ENCODE peak calls at places on chromosome 10, in four cellular contexts. F, G, M and B are unnamed samples.

GRCh38 chr10:112242769-112243168 is 40.4 kb upstream of the TECTB start:
- DNase-seq in G (no peak), M (no peak), F (no peak), B (no peak)

GRCh38 chr10:103969857-103970627 is 3.1 kb downstream of the SLK start:
- DNase-seq in M (no peak), F (no peak), G (no peak), B (no peak)

GRCh38 chr10:110753462-110753861 is 109.3 kb downstream of the RBM20 start:
- DNase-seq in F (no peak), G (no peak), M (no peak), B (no peak)

GRCh38 chr10:60123668-60124067 is 217.3 kb upstream of the CCDC6 start:
- DNase-seq in F (no peak), M (no peak), G (no peak), B (no peak)

GRCh38 chr10:94123253-94123995 is 129.7 kb downstream of the PLCE1 start:
- DNase-seq in F (no peak), G (peak), M (no peak), B (no peak)

GRCh38 chr10:77911535-77912123 is 14.9 kb downstream of the DLG5 start:
- DNase-seq in M (no peak), F (peak), G (peak), B (no peak)

GRCh38 chr10:79401015-79401921 is 44.2 kb downstream of the ZCCHC24 start:
- DNase-seq in G (no peak), F (no peak), M (no peak), B (no peak)

GRCh38 chr10:6135589-6136168 is 46.8 kb downstream of the RBM17 start:
- DNase-seq in F (no peak), G (no peak), M (no peak), B (no peak)

GRCh38 chr10:114573330-114574045 is 84.6 kb downstream of the ABLIM1 start:
- DNase-seq in M (no peak), F (no peak), G (no peak), B (no peak)

GRCh38 chr10:125720002-125720382 is 483 bp downstream of the EDRF1 start:
- DNase-seq in F (no peak), M (no peak), G (peak), B (no peak)

GRCh38 chr10:111479966-111480365 is 403.1 kb downstream of the ADRA2A start:
- DNase-seq in M (no peak), F (no peak), G (no peak), B (no peak)

GRCh38 chr10:96588601-96589419 is 2.0 kb upstream of the TM9SF3 start:
- DNase-seq in G (no peak), M (peak), F (no peak), B (no peak)

GRCh38 chr10:129966831-129967578 is 2.9 kb upstream of the EBF3 start:
- DNase-seq in F (no peak), M (no peak), G (no peak), B (peak)

GRCh38 chr10:5293691-5294550 is 70.8 kb upstream of the UCN3 start:
- DNase-seq in G (peak), F (peak), M (no peak), B (peak)

GRCh38 chr10:113420733-113421200 is 132.1 kb upstream of the HABP2 start:
- DNase-seq in F (no peak), M (no peak), G (no peak), B (no peak)

GRCh38 chr10:71058308-71058707 is 154.1 kb upstream of the UNC5B start:
- DNase-seq in G (no peak), M (no peak), F (no peak), B (no peak)

GRCh38 chr10:968546-969199 is 19.6 kb upstream of the GTPBP4 start:
- DNase-seq in G (no peak), M (no peak), F (no peak), B (no peak)

GRCh38 chr10:42637142-42637541 is 1.2 kb downstream of the ZNF33B start:
- DNase-seq in M (no peak), G (peak), F (no peak), B (no peak)

GRCh38 chr10:79298403-79299244 is 48.6 kb upstream of the PPIF start:
- DNase-seq in F (peak), G (peak), M (no peak), B (no peak)

GRCh38 chr10:71085689-71086438 is 126.5 kb upstream of the UNC5B start:
- DNase-seq in G (no peak), M (no peak), F (no peak), B (peak)

GRCh38 chr10:75407296-75407715 is 5.7 kb upstream of the ZNF503 start:
- DNase-seq in F (no peak), G (no peak), M (no peak), B (peak)

GRCh38 chr10:31171402-31172120 is 139.9 kb upstream of the ZNF438 start:
- DNase-seq in F (peak), M (no peak), G (no peak), B (no peak)

GRCh38 chr10:114829160-114829909 is 7.8 kb downstream of the FHIP2A start:
- DNase-seq in F (no peak), G (no peak), M (no peak), B (no peak)

GRCh38 chr10:10418397-10418796 is 599.3 kb upstream of the CELF2 start:
- DNase-seq in F (no peak), G (no peak), M (peak), B (no peak)

GRCh38 chr10:130558778-130559177 is 422.6 kb downstream of the GLRX3 start:
- DNase-seq in F (no peak), G (no peak), M (no peak), B (no peak)

GRCh38 chr10:35640474-35640873 is 1.6 kb downstream of the FZD8 start:
- DNase-seq in M (no peak), G (peak), F (peak), B (peak)

GRCh38 chr10:1047937-1048336 is 982 bp downstream of the IDI1 start:
- DNase-seq in G (no peak), M (no peak), F (no peak), B (no peak)

GRCh38 chr10:29034592-29034991 is 254.3 kb upstream of the LYZL1 start:
- DNase-seq in G (no peak), M (no peak), F (no peak), B (no peak)

GRCh38 chr10:56507033-56507432 is 146.0 kb upstream of the ZWINT start:
- DNase-seq in M (no peak), G (no peak), F (no peak), B (no peak)

GRCh38 chr10:17344206-17344605 is 110.2 kb downstream of the ST8SIA6 start:
- DNase-seq in G (no peak), M (no peak), F (no peak), B (no peak)

GRCh38 chr10:71390435-71390820 is 6.3 kb upstream of the CDH23 start:
- DNase-seq in M (no peak), G (no peak), F (no peak), B (no peak)

GRCh38 chr10:13939391-13939790 is 352.6 kb downstream of the PRPF18 start:
- DNase-seq in M (no peak), G (no peak), F (no peak), B (no peak)

GRCh38 chr10:23051278-23051677 is 44.1 kb upstream of the MSRB2 start:
- DNase-seq in F (no peak), M (no peak), G (no peak), B (no peak)

GRCh38 chr10:23051855-23052309 is 43.5 kb upstream of the MSRB2 start:
- DNase-seq in M (no peak), G (no peak), F (no peak), B (no peak)

GRCh38 chr10:23055424-23056191 is 39.8 kb upstream of the MSRB2 start:
- DNase-seq in F (peak), M (no peak), G (no peak), B (no peak)

GRCh38 chr10:23048191-23048590 is 47.2 kb upstream of the MSRB2 start:
- DNase-seq in F (no peak), M (no peak), G (no peak), B (no peak)

GRCh38 chr10:23053036-23053435 is 42.3 kb upstream of the MSRB2 start:
- DNase-seq in G (no peak), F (no peak), M (no peak), B (peak)
- TF ChIP-seq ETV6 in G (no peak), F (no peak), M (no peak), B (no peak)

GRCh38 chr10:12729885-12730284 is 271.6 kb downstream of the CCDC3 start:
- DNase-seq in M (no peak), G (no peak), F (peak), B (peak)
- TF ChIP-seq ETV6 in M (no peak), G (no peak), F (no peak), B (no peak)

GRCh38 chr10:2117641-2118040 is 380.3 kb upstream of the ADARB2 start:
- DNase-seq in G (no peak), F (no peak), M (no peak), B (no peak)
- TF ChIP-seq ETV6 in G (no peak), F (no peak), M (no peak), B (no peak)

GRCh38 chr10:8056378-8056777 is 1.9 kb downstream of the GATA3 start:
- DNase-seq in G (no peak), M (no peak), F (no peak), B (no peak)

GRCh38 chr10:8054498-8055407 is at the start of gene GATA3:
- DNase-seq in M (no peak), F (peak), G (no peak), B (peak)

GRCh38 chr10:8054243-8054497 is 318 bp upstream of the GATA3 start:
- DNase-seq in G (no peak), F (no peak), M (no peak), B (no peak)

GRCh38 chr10:8056891-8057331 is 2.4 kb downstream of the GATA3 start:
- DNase-seq in M (peak), F (no peak), G (no peak), B (no peak)

DNA sequence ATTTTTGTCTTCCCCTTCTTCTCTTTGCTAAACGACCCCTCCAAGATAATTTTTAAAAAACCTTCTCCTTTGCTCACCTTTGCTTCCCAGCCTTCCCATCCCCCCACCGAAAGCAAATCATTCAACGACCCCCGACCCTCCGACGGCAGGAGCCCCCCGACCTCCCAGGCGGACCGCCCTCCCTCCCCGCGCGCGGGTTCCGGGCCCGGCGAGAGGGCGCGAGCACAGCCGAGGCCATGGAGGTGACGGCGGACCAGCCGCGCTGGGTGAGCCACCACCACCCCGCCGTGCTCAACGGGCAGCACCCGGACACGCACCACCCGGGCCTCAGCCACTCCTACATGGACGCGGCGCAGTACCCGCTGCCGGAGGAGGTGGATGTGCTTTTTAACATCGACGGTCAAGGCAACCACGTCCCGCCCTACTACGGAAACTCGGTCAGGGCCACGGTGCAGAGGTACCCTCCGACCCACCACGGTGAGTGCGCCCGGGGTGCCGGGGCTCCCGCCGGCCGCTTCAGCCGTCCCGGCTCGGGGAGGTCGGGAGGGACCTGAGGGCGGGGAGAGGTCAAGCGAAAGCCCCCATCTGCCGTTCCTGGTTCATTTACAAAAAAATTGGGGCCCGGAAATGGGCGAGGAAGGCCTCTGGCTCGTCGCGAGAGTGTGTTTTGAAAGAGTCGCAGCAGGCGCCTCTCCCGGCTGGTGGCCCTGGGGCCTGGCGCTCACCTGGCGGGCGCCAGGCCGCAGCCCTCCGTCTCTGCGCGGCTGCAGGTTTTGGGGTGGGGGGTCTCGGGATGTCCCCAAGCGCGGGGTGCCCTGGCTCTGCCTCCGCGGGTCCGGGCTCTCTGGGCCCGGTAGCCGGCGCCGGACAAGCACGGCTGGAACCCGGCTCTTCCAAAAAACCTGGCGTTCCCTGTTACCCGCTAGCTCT is 1.2 kb downstream of the GATA3 start:
- DNase-seq in M (no peak), G (no peak), F (no peak), B (no peak)
- TF ChIP-seq ETV6 in M (no peak), G (no peak), F (no peak), B (peak)

GRCh38 chr10:119494224-119495060 is 48.1 kb downstream of the RGS10 start:
- DNase-seq in M (no peak), F (no peak), G (no peak), B (no peak)

GRCh38 chr10:119495545-119495944 is 47.0 kb downstream of the RGS10 start:
- DNase-seq in F (peak), G (no peak), M (no peak), B (no peak)

GRCh38 chr10:119493155-119493554 is 49.4 kb downstream of the RGS10 start:
- DNase-seq in F (no peak), G (no peak), M (no peak), B (no peak)

GRCh38 chr10:119496282-119496681 is 46.2 kb downstream of the RGS10 start:
- DNase-seq in G (peak), F (no peak), M (no peak), B (no peak)

DNA sequence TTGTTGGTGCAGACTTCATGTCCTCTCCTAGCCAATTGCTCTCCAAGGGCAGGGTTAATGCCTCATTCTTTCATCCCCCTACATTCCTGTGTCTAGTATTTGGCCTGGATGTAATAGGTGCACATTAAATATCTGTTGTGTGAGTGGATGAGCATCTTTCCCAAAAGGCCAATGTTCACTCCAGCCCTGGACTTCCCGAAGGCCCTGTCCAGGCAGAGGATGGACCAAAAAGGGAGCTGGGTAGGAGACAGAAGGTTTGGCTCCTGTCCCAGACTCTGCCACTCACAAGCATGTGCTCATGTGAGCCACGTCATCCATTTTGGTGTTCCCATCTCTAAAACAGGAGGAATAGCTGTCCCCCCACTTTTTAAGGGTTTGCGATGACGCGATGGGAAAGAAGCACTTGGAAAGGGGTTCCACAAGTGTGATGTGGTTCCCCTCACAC is 47.4 kb downstream of the RGS10 start:
- DNase-seq in F (no peak), M (no peak), G (no peak), B (no peak)
- TF ChIP-seq ETV6 in F (no peak), M (no peak), G (no peak), B (no peak)